ENCODE peak calls at places on chromosomes 3 and 15, in nine cellular contexts. Z is astrocyte, W is activated T-helper 1 cell treated with Interleukin-2 at 50 U/mL for 16 hours, E is H54, K is endothelial cell, N is HT1080, Y is NCI-H1092 treated with DMSO at 0.1 percent for 48 hours, O is breast epithelium, V is neural progenitor cell. L is an unnamed sample.
A peak's percentile ranks its signal among the peaks of the same experiment; 100 is the strongest.

GRCh38 chr3:177946515-177946914 is 589.7 kb upstream of the KCNMB2 start:
- DNase-seq in Z (no peak), V (no peak), E (no peak), Y (no peak), O (no peak), K (no peak), W (no peak), N (no peak), L (no peak)

GRCh38 chr3:30308131-30308530 is 298.3 kb upstream of the TGFBR2 start:
- DNase-seq in E (no peak), K (no peak), Y (no peak), O (no peak), Z (no peak), W (no peak), V (no peak), N (no peak), L (no peak)

GRCh38 chr3:5071061-5071460 is 51.0 kb upstream of the ARL8B start:
- DNase-seq in Z (peak; percentile 82), K (no peak), V (no peak), E (no peak), O (no peak), N (peak; percentile 82), W (no peak), Y (no peak), L (peak; percentile 65)

GRCh38 chr3:56958879-56959607 is 101.4 kb upstream of the SPATA12 start:
- DNase-seq in O (no peak), Y (no peak), W (no peak), N (no peak), K (no peak), Z (no peak), V (no peak), E (no peak), L (no peak)

GRCh38 chr15:100194955-100195354 is 146.8 kb downstream of the ADAMTS17 start:
- DNase-seq in Y (no peak), K (no peak), W (no peak), E (no peak), V (no peak), N (no peak), O (no peak), Z (no peak), L (no peak)

GRCh38 chr15:48647963-48648362 is 2.5 kb upstream of the FBN1 start:
- DNase-seq in Y (no peak), V (peak; percentile 58), E (peak; percentile 21), K (peak; percentile 34), W (no peak), Z (no peak), N (peak; percentile 27), O (no peak), L (peak; percentile 49)

GRCh38 chr3:57953541-57953940 is 54.7 kb upstream of the FLNB start:
- DNase-seq in W (no peak), O (no peak), K (no peak), Y (no peak), E (no peak), Z (no peak), N (no peak), V (no peak), L (no peak)

GRCh38 chr3:149967067-149967685 is 3.5 kb downstream of the PFN2 start:
- DNase-seq in Y (peak; percentile 50), O (no peak), K (no peak), W (no peak), Z (no peak), N (peak; percentile 72), E (no peak), V (peak; percentile 28), L (peak; percentile 73)

GRCh38 chr3:115784739-115785571 is 161.6 kb downstream of the GAP43 start:
- DNase-seq in Z (peak; percentile 92), E (no peak), W (no peak), V (no peak), O (no peak), Y (no peak), N (peak; percentile 37), K (no peak), L (peak; percentile 71)

L was measured in M059J.